ENCODE peak calls at places on chromosome 17, in seven cellular contexts. C is AG04450, N is B cell, I is BE2C, E is GM12878, L is esophagus squamous epithelium, U is lung. V is an unnamed sample.

GRCh38 chr17:22512057-22512456 is 819.7 kb downstream of the KCNJ18 start:
- DNase-seq in C (no peak), N (no peak), I (no peak), E (no peak), L (no peak), U (no peak), V (no peak)

GRCh38 chr17:66763056-66763455 is 71.9 kb upstream of the CACNG5 start:
- DNase-seq in C (no peak), N (no peak), I (no peak), E (no peak), L (no peak), U (no peak), V (no peak)

GRCh38 chr17:48649741-48650140 is 23.6 kb upstream of the HOXB9 start:
- DNase-seq in C (no peak), N (no peak), I (no peak), E (no peak), L (no peak), U (no peak), V (no peak)

GRCh38 chr17:48615212-48615962 is at the start of gene HOXB8:
- DNase-seq in C (no peak), N (no peak), I (no peak), E (no peak), L (no peak), U (no peak), V (no peak)

GRCh38 chr17:58088624-58089023 is 5.4 kb downstream of the DYNLL2 start:
- DNase-seq in C (no peak), N (no peak), I (no peak), E (no peak), L (no peak), U (no peak), V (no peak)

GRCh38 chr17:51741447-51741846 is 417.1 kb downstream of the CA10 start:
- DNase-seq in C (no peak), N (no peak), I (no peak), E (no peak), L (no peak), U (no peak), V (no peak)

GRCh38 chr17:49730787-49731441 is 23.1 kb upstream of the SLC35B1 start:
- DNase-seq in C (no peak), N (no peak), I (no peak), E (no peak), L (no peak), U (no peak), V (no peak)

GRCh38 chr17:3866269-3866668 is 20.2 kb upstream of the NCBP3 start:
- DNase-seq in C (no peak), N (no peak), I (no peak), E (no peak), L (no peak), U (no peak), V (no peak)

GRCh38 chr17:49146620-49147306 is 14.2 kb downstream of the B4GALNT2 start:
- DNase-seq in C (peak), N (no peak), I (no peak), E (no peak), L (no peak), U (no peak), V (no peak)

GRCh38 chr17:31627960-31628359 is 231.1 kb downstream of the COPRS start:
- DNase-seq in C (peak), N (no peak), I (no peak), E (no peak), L (no peak), U (no peak), V (no peak)

GRCh38 chr17:47692895-47693666 is 880 bp upstream of the TBKBP1 start:
- DNase-seq in C (no peak), N (no peak), I (no peak), E (no peak), L (no peak), U (no peak), V (peak)

GRCh38 chr17:71632328-71632727 is 488.5 kb upstream of the SOX9 start:
- DNase-seq in C (no peak), N (no peak), I (no peak), E (no peak), L (no peak), U (no peak), V (no peak)

GRCh38 chr17:40545660-40546059 is 19.6 kb downstream of the CCR7 start:
- DNase-seq in C (no peak), N (no peak), I (no peak), E (no peak), L (no peak), U (no peak), V (no peak)

GRCh38 chr17:36017799-36018198 is at the start of gene CCL23:
- DNase-seq in C (no peak), N (peak), I (no peak), E (no peak), L (no peak), U (no peak), V (no peak)

GRCh38 chr17:83199500-83200201 is 120.2 kb downstream of the METRNL start:
- DNase-seq in C (no peak), N (peak), I (peak), E (no peak), L (no peak), U (peak), V (no peak)

GRCh38 chr17:77675411-77675810 is 283.1 kb upstream of the TNRC6C start:
- DNase-seq in C (no peak), N (no peak), I (no peak), E (no peak), L (no peak), U (no peak), V (no peak)

DNA sequence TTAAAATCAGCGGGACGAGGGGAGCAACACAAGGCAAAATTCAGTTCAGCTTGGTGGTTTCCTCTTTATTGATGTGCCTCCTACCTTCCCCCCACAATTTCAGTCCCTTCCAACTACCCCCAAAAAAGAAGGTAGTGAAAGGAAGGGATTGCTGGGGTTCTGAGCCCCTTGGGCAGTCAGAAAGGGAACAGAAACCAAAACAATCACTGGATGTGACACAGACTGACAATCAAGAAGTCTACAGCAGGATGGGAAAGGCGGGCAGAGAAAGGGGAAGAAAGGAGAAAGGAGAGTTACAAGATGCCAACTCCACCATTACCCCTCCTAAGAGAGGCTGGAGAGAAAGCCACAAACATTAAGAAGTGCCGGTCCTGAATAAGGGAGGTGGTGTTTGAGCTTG is 1.1 kb upstream of the PHF23 start:
- DNase-seq in C (no peak), N (no peak), I (no peak), E (no peak), L (no peak), U (no peak), V (no peak)
- TF ChIP-seq CTCF in C (no peak), N (no peak), I (no peak), E (no peak), L (no peak), U (no peak), V (no peak)

GRCh38 chr17:60359415-60359814 is 32.5 kb downstream of the USP32 start:
- DNase-seq in C (no peak), N (no peak), I (no peak), E (no peak), L (no peak), U (no peak), V (no peak)
- TF ChIP-seq CTCF in C (no peak), N (no peak), I (no peak), E (no peak), L (no peak), U (no peak), V (no peak)

GRCh38 chr17:15260376-15261062 is 4.6 kb downstream of the PMP22 start:
- DNase-seq in C (peak), N (peak), I (peak), E (no peak), L (no peak), U (peak), V (peak)
- TF ChIP-seq CTCF in C (peak), N (peak), I (peak), E (peak), L (peak), U (peak), V (peak)

GRCh38 chr17:45423304-45423703 is 9.4 kb downstream of the ARHGAP27 start:
- DNase-seq in C (no peak), N (no peak), I (no peak), E (no peak), L (no peak), U (no peak), V (no peak)

GRCh38 chr17:45425125-45425983 is 7.3 kb downstream of the ARHGAP27 start:
- DNase-seq in C (peak), N (no peak), I (peak), E (no peak), L (no peak), U (peak), V (peak)

GRCh38 chr17:45425984-45426413 is 6.7 kb downstream of the ARHGAP27 start:
- DNase-seq in C (no peak), N (no peak), I (no peak), E (no peak), L (no peak), U (no peak), V (no peak)

GRCh38 chr17:45424769-45425124 is 7.9 kb downstream of the ARHGAP27 start:
- DNase-seq in C (no peak), N (no peak), I (no peak), E (no peak), L (no peak), U (no peak), V (no peak)

DNA sequence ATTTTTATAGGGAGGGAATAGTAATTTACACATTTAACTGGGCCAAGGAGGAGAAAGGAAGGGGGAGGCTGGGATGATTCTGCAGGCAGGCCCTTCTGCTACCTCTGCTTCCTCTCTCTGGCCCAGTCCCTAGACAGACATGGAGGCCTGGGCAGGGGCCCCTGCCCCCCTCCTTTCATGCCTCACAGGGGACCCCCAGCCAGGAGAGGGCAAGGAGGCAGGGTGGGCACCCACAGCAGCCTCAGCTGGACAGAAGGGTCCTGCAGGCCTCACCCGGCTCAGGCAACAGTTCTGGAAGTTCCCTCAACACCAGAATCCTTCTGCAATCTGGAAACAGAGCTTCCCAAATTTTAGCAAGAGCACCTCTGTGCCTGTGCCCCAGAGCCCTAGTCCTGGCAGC is 8.7 kb downstream of the ARHGAP27 start:
- DNase-seq in C (no peak), N (no peak), I (no peak), E (no peak), L (no peak), U (no peak), V (no peak)
- TF ChIP-seq CTCF in C (no peak), N (no peak), I (no peak), E (no peak), L (no peak), U (no peak), V (no peak)

GRCh38 chr17:81527591-81528383 is at the start of gene FSCN2:
- DNase-seq in C (no peak), N (no peak), I (peak), E (no peak), L (no peak), U (no peak), V (no peak)
- TF ChIP-seq CTCF in C (peak), N (no peak), I (peak), E (no peak), L (peak), U (no peak), V (no peak)

GRCh38 chr17:1641065-1641403 is 4.5 kb downstream of the SCARF1 start:
- DNase-seq in C (no peak), N (no peak), I (no peak), E (no peak), L (no peak), U (no peak), V (no peak)

GRCh38 chr17:1643999-1644492 is 1.5 kb downstream of the SCARF1 start:
- DNase-seq in C (no peak), N (no peak), I (no peak), E (no peak), L (no peak), U (peak), V (peak)

GRCh38 chr17:1645207-1646171 is at the start of gene SCARF1:
- DNase-seq in C (no peak), N (no peak), I (no peak), E (no peak), L (no peak), U (no peak), V (no peak)

GRCh38 chr17:1644493-1645206 is 882 bp downstream of the SCARF1 start:
- DNase-seq in C (no peak), N (peak), I (no peak), E (peak), L (no peak), U (no peak), V (peak)

DNA sequence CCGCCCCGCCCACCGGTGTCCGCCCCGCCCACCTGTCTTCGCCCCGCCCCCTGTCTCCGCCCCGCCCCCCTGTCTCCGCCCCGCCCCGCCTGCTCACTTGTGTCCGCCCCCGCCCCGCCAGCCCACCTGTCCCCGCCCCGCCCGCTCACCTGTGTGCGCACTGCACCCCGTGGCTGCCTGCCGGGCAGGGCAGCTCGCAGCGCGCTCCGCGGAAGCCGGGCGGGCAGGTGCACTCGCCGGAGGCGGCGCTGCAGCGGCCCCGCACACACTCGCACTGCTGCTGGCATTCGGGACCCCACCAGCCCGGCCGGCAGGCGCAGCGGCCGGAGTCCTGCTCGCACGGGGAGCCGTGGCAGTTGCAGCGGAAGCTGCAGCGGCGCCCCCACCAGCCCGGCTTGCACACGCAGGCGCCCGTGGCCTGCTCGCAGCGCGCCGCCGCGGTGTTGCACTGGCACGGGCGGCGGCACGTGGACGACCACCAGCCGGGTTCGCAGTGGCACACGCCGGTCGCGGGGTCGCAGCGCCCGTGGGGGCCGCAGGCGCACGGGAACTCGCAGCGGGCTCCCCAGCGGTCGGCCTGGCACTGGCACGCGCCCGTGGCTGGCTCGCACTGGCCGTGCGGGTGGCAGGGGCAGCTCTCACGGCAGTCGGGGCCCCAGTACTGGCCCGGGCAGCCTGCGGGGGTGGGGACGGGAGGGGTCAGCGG is 2.1 kb downstream of the SCARF1 start:
- DNase-seq in C (no peak), N (peak), I (peak), E (no peak), L (no peak), U (peak), V (peak)
- TF ChIP-seq CTCF in C (peak), N (peak), I (no peak), E (peak), L (peak), U (no peak), V (no peak)

DNA sequence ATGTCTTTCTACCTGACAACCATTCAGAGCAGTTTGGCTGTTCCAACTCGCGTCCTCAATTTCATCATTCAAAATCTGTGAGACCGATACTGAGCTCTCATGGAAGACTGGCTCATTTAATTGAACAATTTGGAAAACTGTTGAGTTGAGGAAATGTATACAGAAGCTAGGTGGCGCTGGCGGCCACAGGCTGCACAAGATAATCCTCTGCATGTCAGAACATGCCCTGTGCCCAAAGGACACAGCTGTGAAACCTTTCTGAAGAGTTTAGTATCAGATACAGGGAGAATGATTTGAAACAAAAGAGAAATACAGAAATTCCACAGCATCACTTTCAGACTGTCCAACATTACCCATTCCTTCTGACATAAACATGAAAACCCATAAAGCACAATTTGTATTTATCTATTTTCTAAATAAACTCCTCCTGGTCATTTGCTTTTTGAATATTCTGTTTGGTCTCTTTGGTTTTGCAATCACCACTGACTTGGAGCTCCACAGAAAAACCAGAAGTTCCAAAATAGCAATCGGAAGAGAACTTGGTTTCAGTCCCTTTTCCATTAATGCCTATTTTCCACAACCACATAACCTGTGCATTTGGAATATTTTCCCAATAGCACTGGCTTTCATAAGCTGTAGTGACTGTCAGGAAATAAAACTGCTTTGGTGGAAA is 192.8 kb downstream of the MAP2K6 start:
- DNase-seq in C (peak), N (peak), I (peak), E (peak), L (no peak), U (peak), V (peak)
- TF ChIP-seq CTCF in C (peak), N (peak), I (peak), E (peak), L (peak), U (peak), V (peak)